ENCODE peak calls at places on chromosomes 13 and 19, in five cellular contexts. G, A, L, Q and V are unnamed samples.

GRCh38 chr13:99704390-99704789 is 203.1 kb downstream of the TM9SF2 start:
- DNase-seq in G (no peak), A (no peak), L (no peak), Q (no peak), V (no peak)

GRCh38 chr13:45728759-45729158 is 26.6 kb downstream of the CBY2 start:
- DNase-seq in G (no peak), A (no peak), L (no peak), Q (no peak), V (no peak)

GRCh38 chr19:51183629-51184028 is 41.3 kb upstream of the CD33 start:
- DNase-seq in G (no peak), A (no peak), L (no peak), Q (no peak), V (no peak)

GRCh38 chr13:62014299-62014698 is 598.6 kb upstream of the PCDH20 start:
- DNase-seq in G (no peak), A (no peak), L (no peak), Q (no peak), V (no peak)

GRCh38 chr13:50589139-50589538 is 254.4 kb downstream of the DLEU7 start:
- DNase-seq in G (no peak), A (no peak), L (no peak), Q (no peak), V (no peak)

GRCh38 chr19:5933391-5933998 is 19.4 kb downstream of the CAPS start:
- DNase-seq in G (no peak), A (no peak), L (no peak), Q (no peak), V (no peak)

GRCh38 chr13:48682452-48682851 is 28.7 kb downstream of the CYSLTR2 start:
- DNase-seq in G (no peak), A (no peak), L (no peak), Q (no peak), V (no peak)

GRCh38 chr13:30034448-30034795 is 184.0 kb upstream of the UBL3 start:
- DNase-seq in G (no peak), A (no peak), L (no peak), Q (no peak), V (no peak)

GRCh38 chr19:37594982-37595382 is 306 bp downstream of the ZNF540 start:
- DNase-seq in G (peak), A (peak), L (peak), Q (peak), V (peak)

GRCh38 chr13:51929699-51930098 is 67.9 kb downstream of the CCDC70 start:
- DNase-seq in G (no peak), A (no peak), L (no peak), Q (no peak), V (no peak)

GRCh38 chr19:38989066-38989605 is 13.6 kb upstream of the FBXO17 start:
- DNase-seq in G (no peak), A (no peak), L (no peak), Q (no peak), V (no peak)

GRCh38 chr19:47036233-47036651 is 12.2 kb downstream of the TMEM160 start:
- DNase-seq in G (no peak), A (no peak), L (peak), Q (peak), V (no peak)

GRCh38 chr13:74571811-74572210 is 437.6 kb upstream of the KLF12 start:
- DNase-seq in G (no peak), A (no peak), L (no peak), Q (no peak), V (no peak)

GRCh38 chr13:102680842-102681725 is 13.8 kb downstream of the METTL21C start:
- DNase-seq in G (no peak), A (no peak), L (no peak), Q (no peak), V (no peak)

GRCh38 chr13:49679244-49679643 is 12.0 kb downstream of the EBPL start:
- DNase-seq in G (no peak), A (no peak), L (no peak), Q (no peak), V (no peak)

GRCh38 chr19:18364826-18365528 is 21.0 kb upstream of the GDF15 start:
- DNase-seq in G (no peak), A (peak), L (peak), Q (peak), V (peak)

GRCh38 chr13:79692846-79693245 is 211.9 kb downstream of the NDFIP2 start:
- DNase-seq in G (no peak), A (no peak), L (no peak), Q (no peak), V (no peak)

GRCh38 chr13:112510002-112510780 is 77.8 kb downstream of the TUBGCP3 start:
- DNase-seq in G (no peak), A (no peak), L (no peak), Q (no peak), V (peak)

GRCh38 chr19:17762505-17763229 is 11.4 kb downstream of the FCHO1 start:
- DNase-seq in G (no peak), A (no peak), L (peak), Q (peak), V (no peak)

GRCh38 chr13:37194428-37194861 is 89.0 kb upstream of the CSNK1A1L start:
- DNase-seq in G (no peak), A (no peak), L (no peak), Q (no peak), V (no peak)

GRCh38 chr13:102399791-102400618 is 1.8 kb downstream of the FGF14 start:
- DNase-seq in G (peak), A (peak), L (peak), Q (no peak), V (peak)

GRCh38 chr19:27674701-27675100 is 1538.2 kb downstream of the UQCRFS1 start:
- DNase-seq in G (no peak), A (no peak), L (no peak), Q (no peak), V (no peak)

GRCh38 chr13:114031631-114032030 is 57.8 kb upstream of the C13orf46 start:
- DNase-seq in G (no peak), A (no peak), L (no peak), Q (no peak), V (no peak)

GRCh38 chr19:29256516-29256915 is 43.6 kb upstream of the UQCRFS1 start:
- DNase-seq in G (no peak), A (no peak), L (no peak), Q (no peak), V (no peak)

GRCh38 chr13:80037505-80037888 is 303.4 kb downstream of the SPRY2 start:
- DNase-seq in G (no peak), A (no peak), L (no peak), Q (no peak), V (no peak)

GRCh38 chr13:114132419-114133121 is at the start of gene RASA3:
- DNase-seq in G (peak), A (peak), L (peak), Q (peak), V (peak)

GRCh38 chr13:103528437-103528836 is 462.2 kb upstream of the SLC10A2 start:
- DNase-seq in G (no peak), A (no peak), L (no peak), Q (no peak), V (no peak)

DNA sequence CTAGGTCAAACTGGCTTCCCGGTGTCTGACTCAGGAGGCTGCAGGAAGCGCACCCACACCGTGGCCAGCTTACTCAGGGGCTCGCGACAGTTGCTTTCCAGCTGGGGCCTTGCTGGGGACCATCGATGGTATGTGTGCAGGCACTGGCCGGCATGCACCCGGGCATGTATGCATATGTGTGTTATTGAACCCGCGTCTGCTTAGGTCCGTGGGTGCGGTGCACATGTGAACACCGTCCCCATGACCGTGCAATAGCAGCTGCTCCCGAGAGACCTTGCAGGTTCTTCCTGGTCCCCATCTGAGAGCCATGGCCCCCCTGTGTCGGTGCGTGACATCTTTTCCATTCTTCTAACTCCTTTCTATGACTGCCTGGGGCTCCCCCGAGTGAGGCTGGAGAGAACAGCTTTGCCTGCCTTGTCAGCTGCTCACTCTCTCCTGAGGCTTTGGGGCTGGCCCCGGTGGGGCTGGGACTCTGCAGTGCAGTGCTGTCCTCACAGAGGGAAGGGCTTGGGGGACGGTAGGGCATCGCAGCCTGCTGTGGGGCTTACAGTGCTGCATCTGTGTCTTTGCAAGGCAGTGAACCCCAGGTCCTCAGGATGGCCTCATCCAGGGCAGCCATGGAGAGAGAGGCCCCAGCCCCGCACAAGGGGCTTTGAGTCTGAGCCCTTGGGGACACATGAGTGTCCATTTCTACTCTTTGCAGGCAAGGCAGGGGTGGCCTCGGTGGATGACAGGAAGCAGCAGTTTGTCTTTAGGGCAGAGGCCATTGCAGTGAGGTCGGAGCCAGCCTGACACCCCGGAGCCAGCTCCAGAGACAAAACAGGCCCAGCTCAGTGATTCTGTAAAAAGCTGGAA is 65.2 kb downstream of the CHST8 start:
- DNase-seq in G (peak), A (peak), L (no peak), Q (no peak), V (no peak)
- H3K4me3 ChIP-seq in G (no peak), A (no peak), L (no peak), Q (no peak), V (no peak)

DNA sequence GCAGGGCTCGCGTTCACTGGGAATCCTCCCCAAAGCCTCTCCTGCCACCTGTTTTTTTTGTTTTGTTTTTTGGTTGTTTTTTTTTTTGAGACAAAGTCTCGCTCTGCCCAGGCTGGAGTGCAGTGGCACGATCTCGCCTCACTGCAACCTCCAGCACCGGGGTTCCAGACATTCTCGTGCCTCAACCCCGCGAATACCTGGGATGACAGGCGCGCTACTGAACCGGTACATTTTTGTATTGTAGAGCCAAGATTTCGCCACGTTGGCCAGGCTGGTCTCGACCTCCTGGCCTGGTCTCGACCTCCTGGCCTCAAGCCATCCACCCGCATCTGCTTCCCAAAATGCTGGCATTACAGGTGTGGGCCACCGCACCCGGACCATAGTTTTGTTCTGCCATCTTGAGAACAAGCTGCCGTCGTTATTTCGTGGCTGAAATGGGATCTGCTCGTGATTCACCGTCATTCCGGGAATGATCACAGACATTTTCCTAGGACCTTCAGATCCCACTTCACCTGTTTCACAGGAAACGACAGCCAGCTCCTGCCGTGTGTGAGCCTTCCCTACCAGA is 46.8 kb downstream of the OXGR1 start:
- DNase-seq in G (no peak), A (no peak), L (no peak), Q (no peak), V (no peak)
- TF ChIP-seq POLR2A in G (no peak), A (no peak), L (no peak), Q (no peak), V (no peak)

GRCh38 chr19:49638360-49638759 is 1.6 kb downstream of the RRAS start:
- DNase-seq in G (no peak), A (no peak), L (peak), Q (no peak), V (no peak)
- H3K4me3 ChIP-seq in G (peak), A (no peak), L (peak), Q (peak), V (peak)

GRCh38 chr19:12696366-12697335 is at the start of gene FBXW9:
- DNase-seq in G (peak), A (peak), L (peak), Q (peak), V (peak)
- TF ChIP-seq POLR2A in G (peak), A (peak), L (peak), Q (peak), V (peak)

DNA sequence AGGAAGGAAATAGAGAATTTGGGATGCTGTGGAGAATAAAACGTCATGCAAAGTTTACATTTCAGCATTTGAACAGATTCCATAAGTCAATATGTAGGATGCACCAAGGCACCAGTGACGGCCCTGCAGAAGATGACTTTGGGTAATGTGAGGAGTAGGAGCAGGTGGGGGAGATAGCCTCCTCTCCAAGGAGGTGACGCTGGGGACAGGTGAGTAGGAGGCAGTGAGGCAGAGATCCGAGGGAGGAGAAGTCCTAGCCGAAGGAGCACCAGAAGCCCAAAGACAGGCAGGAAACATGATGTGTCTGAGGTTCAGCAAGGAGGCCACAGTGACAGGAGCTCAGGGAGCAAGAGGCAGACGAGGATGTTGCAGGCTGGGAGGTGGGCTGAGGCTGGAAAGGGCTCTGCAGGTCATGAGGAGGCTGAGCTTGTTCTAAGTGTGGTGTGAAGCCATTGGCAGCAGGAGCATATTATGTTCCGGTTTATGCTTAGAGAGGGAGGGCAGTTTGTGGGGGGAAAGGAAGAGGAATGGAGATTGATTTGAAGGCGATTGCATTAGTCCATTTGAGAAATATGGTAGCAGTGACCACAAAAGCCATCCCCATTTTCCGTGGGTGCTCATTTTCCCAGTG is 55.7 kb upstream of the C1QTNF9 start:
- DNase-seq in G (no peak), A (no peak), L (no peak), Q (no peak), V (no peak)
- H3K4me3 ChIP-seq in G (no peak), A (no peak), L (peak), Q (peak), V (no peak)